ENCODE peak calls at places on chromosomes 2 and 18, in seven cellular contexts. One of them, this sample, is unnamed.

GRCh38 chr2:160227252-160227651 is 27.2 kb upstream of the ITGB6 start:
- DNase-seq in adrenal gland: peak; percentile 37
- DNase-seq in Peyer's patch: no peak
- DNase-seq in NB4: no peak
- DNase-seq in IMR-90: peak; percentile 75
- DNase-seq in breast epithelium: no peak
- DNase-seq in heart left ventricle: no peak
- DNase-seq in this sample: no peak

GRCh38 chr2:134335601-134336000 is 81.7 kb downstream of the MGAT5 start:
- DNase-seq in adrenal gland: no peak
- DNase-seq in Peyer's patch: no peak
- DNase-seq in breast epithelium: no peak
- DNase-seq in heart left ventricle: no peak
- DNase-seq in NB4: no peak
- DNase-seq in IMR-90: no peak
- DNase-seq in this sample: no peak

GRCh38 chr2:106205488-106205887 is 11.4 kb upstream of the UXS1 start:
- DNase-seq in breast epithelium: no peak
- DNase-seq in heart left ventricle: no peak
- DNase-seq in Peyer's patch: no peak
- DNase-seq in NB4: no peak
- DNase-seq in adrenal gland: no peak
- DNase-seq in IMR-90: no peak
- DNase-seq in this sample: no peak

GRCh38 chr2:209323738-209324137 is 100.1 kb upstream of the MAP2 start:
- DNase-seq in breast epithelium: no peak
- DNase-seq in Peyer's patch: no peak
- DNase-seq in IMR-90: no peak
- DNase-seq in adrenal gland: no peak
- DNase-seq in heart left ventricle: no peak
- DNase-seq in NB4: no peak
- DNase-seq in this sample: no peak

GRCh38 chr2:73295751-73296400 is 2.5 kb upstream of the EGR4 start:
- DNase-seq in breast epithelium: no peak
- DNase-seq in adrenal gland: no peak
- DNase-seq in NB4: no peak
- DNase-seq in heart left ventricle: no peak
- DNase-seq in IMR-90: no peak
- DNase-seq in Peyer's patch: no peak
- DNase-seq in this sample: no peak

GRCh38 chr18:79467126-79467525 is 71.4 kb downstream of the NFATC1 start:
- DNase-seq in IMR-90: no peak
- DNase-seq in heart left ventricle: no peak
- DNase-seq in Peyer's patch: no peak
- DNase-seq in breast epithelium: no peak
- DNase-seq in NB4: no peak
- DNase-seq in adrenal gland: no peak
- DNase-seq in this sample: no peak

GRCh38 chr2:70199320-70199864 is 8.6 kb upstream of the C2orf42 start:
- DNase-seq in breast epithelium: no peak
- DNase-seq in IMR-90: no peak
- DNase-seq in Peyer's patch: no peak
- DNase-seq in adrenal gland: no peak
- DNase-seq in heart left ventricle: no peak
- DNase-seq in NB4: peak; percentile 34
- DNase-seq in this sample: no peak

GRCh38 chr2:88658890-88659881 is 31.9 kb upstream of the EIF2AK3 start:
- DNase-seq in Peyer's patch: no peak
- DNase-seq in breast epithelium: peak; percentile 59
- DNase-seq in adrenal gland: peak; percentile 50
- DNase-seq in NB4: no peak
- DNase-seq in IMR-90: peak; percentile 71
- DNase-seq in heart left ventricle: peak; percentile 63
- DNase-seq in this sample: no peak

GRCh38 chr2:25018681-25019080 is 23.2 kb upstream of the EFR3B start:
- DNase-seq in adrenal gland: no peak
- DNase-seq in IMR-90: no peak
- DNase-seq in Peyer's patch: no peak
- DNase-seq in NB4: no peak
- DNase-seq in breast epithelium: no peak
- DNase-seq in heart left ventricle: no peak
- DNase-seq in this sample: no peak

GRCh38 chr2:128367601-128368359 is 49.1 kb upstream of the HS6ST1 start:
- DNase-seq in NB4: no peak
- DNase-seq in IMR-90: no peak
- DNase-seq in Peyer's patch: no peak
- DNase-seq in adrenal gland: no peak
- DNase-seq in heart left ventricle: no peak
- DNase-seq in breast epithelium: no peak
- DNase-seq in this sample: peak; percentile 47

GRCh38 chr2:26678026-26678425 is 14.5 kb upstream of the KCNK3 start:
- DNase-seq in IMR-90: no peak
- DNase-seq in breast epithelium: no peak
- DNase-seq in NB4: no peak
- DNase-seq in heart left ventricle: no peak
- DNase-seq in adrenal gland: no peak
- DNase-seq in Peyer's patch: no peak
- DNase-seq in this sample: no peak

GRCh38 chr2:236554629-236555282 is 14.9 kb upstream of the ACKR3 start:
- DNase-seq in Peyer's patch: peak; percentile 34
- DNase-seq in adrenal gland: no peak
- DNase-seq in IMR-90: no peak
- DNase-seq in heart left ventricle: no peak
- DNase-seq in NB4: no peak
- DNase-seq in breast epithelium: no peak
- DNase-seq in this sample: no peak

GRCh38 chr2:50126845-50127244 is 905.1 kb downstream of the NRXN1 start:
- DNase-seq in Peyer's patch: no peak
- DNase-seq in NB4: no peak
- DNase-seq in breast epithelium: peak; percentile 63
- DNase-seq in heart left ventricle: no peak
- DNase-seq in adrenal gland: no peak
- DNase-seq in IMR-90: no peak
- DNase-seq in this sample: no peak

GRCh38 chr2:173150963-173151362 is 75.3 kb downstream of the MAP3K20 start:
- DNase-seq in NB4: no peak
- DNase-seq in breast epithelium: no peak
- DNase-seq in heart left ventricle: no peak
- DNase-seq in Peyer's patch: no peak
- DNase-seq in IMR-90: peak; percentile 6
- DNase-seq in adrenal gland: no peak
- DNase-seq in this sample: no peak

GRCh38 chr2:85594715-85595377 is 699 bp upstream of the RNF181 start:
- DNase-seq in Peyer's patch: no peak
- DNase-seq in IMR-90: no peak
- DNase-seq in breast epithelium: no peak
- DNase-seq in heart left ventricle: no peak
- DNase-seq in adrenal gland: no peak
- DNase-seq in NB4: no peak
- DNase-seq in this sample: no peak

GRCh38 chr2:38386377-38386776 is 9.3 kb upstream of the ATL2 start:
- DNase-seq in heart left ventricle: no peak
- DNase-seq in adrenal gland: no peak
- DNase-seq in Peyer's patch: no peak
- DNase-seq in IMR-90: no peak
- DNase-seq in NB4: peak; percentile 22
- DNase-seq in breast epithelium: no peak
- DNase-seq in this sample: no peak

GRCh38 chr2:46294185-46294836 is 2.9 kb upstream of the EPAS1 start:
- DNase-seq in NB4: peak; percentile 24
- DNase-seq in breast epithelium: no peak
- DNase-seq in heart left ventricle: no peak
- DNase-seq in IMR-90: no peak
- DNase-seq in Peyer's patch: no peak
- DNase-seq in adrenal gland: peak; percentile 25
- DNase-seq in this sample: no peak

GRCh38 chr2:135694711-135695110 is 46.9 kb upstream of the UBXN4 start:
- DNase-seq in IMR-90: peak; percentile 7
- DNase-seq in adrenal gland: no peak
- DNase-seq in heart left ventricle: no peak
- DNase-seq in NB4: no peak
- DNase-seq in breast epithelium: no peak
- DNase-seq in Peyer's patch: no peak
- DNase-seq in this sample: no peak

GRCh38 chr2:237482485-237482884 is 4.6 kb upstream of the MLPH start:
- DNase-seq in IMR-90: no peak
- DNase-seq in breast epithelium: peak; percentile 84
- DNase-seq in Peyer's patch: no peak
- DNase-seq in adrenal gland: peak; percentile 29
- DNase-seq in NB4: no peak
- DNase-seq in heart left ventricle: peak; percentile 92
- DNase-seq in this sample: peak; percentile 64

GRCh38 chr18:42038936-42039335 is 83.9 kb downstream of the PIK3C3 start:
- DNase-seq in Peyer's patch: no peak
- DNase-seq in breast epithelium: no peak
- DNase-seq in IMR-90: peak; percentile 96
- DNase-seq in NB4: no peak
- DNase-seq in heart left ventricle: no peak
- DNase-seq in adrenal gland: no peak
- DNase-seq in this sample: no peak

GRCh38 chr2:24886640-24887324 is 33.3 kb downstream of the ADCY3 start:
- DNase-seq in IMR-90: peak; percentile 51
- DNase-seq in Peyer's patch: peak; percentile 20
- DNase-seq in breast epithelium: no peak
- DNase-seq in adrenal gland: no peak
- DNase-seq in heart left ventricle: no peak
- DNase-seq in NB4: peak; percentile 42
- DNase-seq in this sample: peak; percentile 81

GRCh38 chr2:239376942-239377531 is 23.8 kb downstream of the HDAC4 start:
- DNase-seq in IMR-90: no peak
- DNase-seq in breast epithelium: no peak
- DNase-seq in adrenal gland: no peak
- DNase-seq in heart left ventricle: no peak
- DNase-seq in NB4: no peak
- DNase-seq in Peyer's patch: no peak
- DNase-seq in this sample: peak; percentile 69

GRCh38 chr2:105872830-105873229 is 128.1 kb downstream of the NCK2 start:
- DNase-seq in IMR-90: no peak
- DNase-seq in Peyer's patch: no peak
- DNase-seq in NB4: no peak
- DNase-seq in breast epithelium: no peak
- DNase-seq in heart left ventricle: no peak
- DNase-seq in adrenal gland: no peak
- DNase-seq in this sample: no peak

DNA sequence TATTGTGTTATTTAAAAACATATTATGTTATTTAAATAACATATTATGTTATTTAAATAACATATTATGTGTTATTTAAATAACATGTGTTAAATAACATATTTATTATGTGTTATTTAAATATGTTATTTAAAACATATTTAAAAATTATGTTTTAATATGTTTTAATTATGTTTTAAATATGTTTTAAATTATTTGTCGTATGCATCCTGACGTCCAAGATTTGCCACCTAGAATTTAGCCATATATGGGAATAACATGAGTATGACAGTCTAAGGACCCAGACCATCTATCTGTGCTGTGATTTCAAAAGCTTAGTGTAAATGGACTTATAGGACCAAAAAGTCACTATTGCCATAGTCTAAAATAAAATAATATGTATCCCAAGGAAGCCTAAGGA is 484.3 kb upstream of the KLHL29 start:
- DNase-seq in breast epithelium: no peak
- DNase-seq in heart left ventricle: no peak
- DNase-seq in IMR-90: no peak
- DNase-seq in NB4: no peak
- DNase-seq in Peyer's patch: no peak
- DNase-seq in adrenal gland: no peak
- DNase-seq in this sample: no peak
- TF ChIP-seq POLR2A in breast epithelium: no peak
- TF ChIP-seq POLR2A in heart left ventricle: no peak
- TF ChIP-seq POLR2A in IMR-90: no peak
- TF ChIP-seq POLR2A in NB4: no peak
- TF ChIP-seq POLR2A in Peyer's patch: no peak
- TF ChIP-seq POLR2A in adrenal gland: no peak
- TF ChIP-seq POLR2A in this sample: no peak

GRCh38 chr18:55585586-55586521 is 2.1 kb downstream of the TCF4 start:
- DNase-seq in NB4: no peak
- DNase-seq in heart left ventricle: peak; percentile 22
- DNase-seq in Peyer's patch: no peak
- DNase-seq in breast epithelium: no peak
- DNase-seq in IMR-90: peak; percentile 35
- DNase-seq in adrenal gland: peak; percentile 11
- DNase-seq in this sample: no peak
- TF ChIP-seq POLR2A in NB4: no peak
- TF ChIP-seq POLR2A in heart left ventricle: no peak
- TF ChIP-seq POLR2A in Peyer's patch: no peak
- TF ChIP-seq POLR2A in breast epithelium: no peak
- TF ChIP-seq POLR2A in IMR-90: peak; percentile 20
- TF ChIP-seq POLR2A in adrenal gland: no peak
- TF ChIP-seq POLR2A in this sample: no peak

GRCh38 chr2:177229448-177230242 is 17.1 kb downstream of the HNRNPA3 start:
- DNase-seq in NB4: peak; percentile 20
- DNase-seq in adrenal gland: no peak
- DNase-seq in Peyer's patch: no peak
- DNase-seq in heart left ventricle: no peak
- DNase-seq in IMR-90: no peak
- DNase-seq in breast epithelium: no peak
- DNase-seq in this sample: no peak

GRCh38 chr2:177232098-177232704 is 19.6 kb downstream of the HNRNPA3 start:
- DNase-seq in breast epithelium: no peak
- DNase-seq in heart left ventricle: no peak
- DNase-seq in IMR-90: no peak
- DNase-seq in adrenal gland: no peak
- DNase-seq in Peyer's patch: no peak
- DNase-seq in NB4: no peak
- DNase-seq in this sample: no peak

GRCh38 chr2:177235855-177236437 is 23.4 kb downstream of the HNRNPA3 start:
- DNase-seq in breast epithelium: no peak
- DNase-seq in NB4: no peak
- DNase-seq in heart left ventricle: peak; percentile 59
- DNase-seq in IMR-90: no peak
- DNase-seq in adrenal gland: peak; percentile 46
- DNase-seq in Peyer's patch: no peak
- DNase-seq in this sample: no peak

GRCh38 chr2:177234267-177234666 is 21.7 kb downstream of the HNRNPA3 start:
- DNase-seq in IMR-90: no peak
- DNase-seq in NB4: no peak
- DNase-seq in Peyer's patch: no peak
- DNase-seq in adrenal gland: no peak
- DNase-seq in breast epithelium: no peak
- DNase-seq in heart left ventricle: no peak
- DNase-seq in this sample: no peak

DNA sequence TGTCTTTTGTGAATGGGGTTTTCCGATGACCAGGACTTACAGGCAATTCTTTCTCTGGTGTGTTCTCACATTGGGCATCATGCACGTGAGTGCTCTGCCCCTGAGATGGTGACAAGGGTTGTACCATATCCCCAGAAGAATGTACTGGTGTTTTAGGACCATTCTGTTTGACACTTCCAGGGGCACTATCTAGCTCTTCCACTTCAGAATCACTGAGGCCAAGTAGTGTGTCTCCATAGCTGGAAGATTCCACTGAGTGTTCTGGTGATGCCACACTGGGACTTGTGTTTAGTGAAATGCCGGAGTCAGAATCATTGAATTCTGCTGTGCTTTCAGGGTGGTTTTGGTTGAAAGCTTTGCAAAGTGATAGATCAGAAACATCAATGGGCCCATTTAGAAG is 18.7 kb downstream of the HNRNPA3 start:
- DNase-seq in adrenal gland: no peak
- DNase-seq in Peyer's patch: no peak
- DNase-seq in breast epithelium: no peak
- DNase-seq in NB4: no peak
- DNase-seq in heart left ventricle: no peak
- DNase-seq in IMR-90: no peak
- DNase-seq in this sample: no peak
- TF ChIP-seq POLR2A in adrenal gland: no peak
- TF ChIP-seq POLR2A in Peyer's patch: no peak
- TF ChIP-seq POLR2A in breast epithelium: no peak
- TF ChIP-seq POLR2A in NB4: no peak
- TF ChIP-seq POLR2A in heart left ventricle: no peak
- TF ChIP-seq POLR2A in IMR-90: no peak
- TF ChIP-seq POLR2A in this sample: no peak

GRCh38 chr2:191691016-191691725 is 13.2 kb downstream of the NABP1 start:
- DNase-seq in breast epithelium: peak; percentile 36
- DNase-seq in Peyer's patch: peak; percentile 51
- DNase-seq in IMR-90: peak; percentile 87
- DNase-seq in heart left ventricle: no peak
- DNase-seq in adrenal gland: peak; percentile 48
- DNase-seq in NB4: peak; percentile 83
- DNase-seq in this sample: no peak
- TF ChIP-seq POLR2A in breast epithelium: no peak
- TF ChIP-seq POLR2A in Peyer's patch: no peak
- TF ChIP-seq POLR2A in IMR-90: no peak
- TF ChIP-seq POLR2A in heart left ventricle: no peak
- TF ChIP-seq POLR2A in adrenal gland: peak; percentile 9
- TF ChIP-seq POLR2A in NB4: no peak
- TF ChIP-seq POLR2A in this sample: no peak

This sample was measured in spleen.